ENCODE peak calls at places on chromosomes 6 and 20, in ten cellular contexts. Z is brain microvascular endothelial cell; O is kidney epithelial cell; J is mesendoderm; D is NCI-H2081; F is non-pigmented ciliary epithelial cell; Q is CD4-positive, alpha-beta memory T cell; C is BE2C; K is nephron progenitor cell; W is GM06990. A is an unnamed sample.

GRCh38 chr6:73309784-73310502 is 44.1 kb downstream of the DPPA5 start:
- DNase-seq in Z (peak), O (no peak), J (peak), D (peak), F (no peak), Q (peak), C (peak), K (peak), W (peak), A (no peak)

GRCh38 chr20:57570145-57570850 is 9.4 kb downstream of the PCK1 start:
- DNase-seq in Z (no peak), O (no peak), J (no peak), D (peak), F (no peak), Q (no peak), C (no peak), K (no peak), W (no peak), A (no peak)

GRCh38 chr6:26431258-26432162 is 8.8 kb upstream of the BTN3A3 start:
- DNase-seq in Z (no peak), O (no peak), J (no peak), D (no peak), F (no peak), Q (no peak), C (peak), K (no peak), W (no peak), A (no peak)

GRCh38 chr6:75204959-75205775 is 686 bp downstream of the COL12A1 start:
- DNase-seq in Z (peak), O (no peak), J (peak), D (no peak), F (no peak), Q (no peak), C (no peak), K (peak), W (peak), A (no peak)

GRCh38 chr6:170295519-170296422 is 4.9 kb upstream of the DLL1 start:
- DNase-seq in Z (no peak), O (no peak), J (peak), D (no peak), F (no peak), Q (peak), C (no peak), K (peak), W (peak), A (no peak)

GRCh38 chr6:12324741-12325140 is 34.6 kb downstream of the EDN1 start:
- DNase-seq in Z (no peak), O (no peak), J (peak), D (no peak), F (no peak), Q (no peak), C (no peak), K (no peak), W (no peak), A (no peak)

GRCh38 chr20:4512891-4513550 is 208.7 kb upstream of the PRND start:
- DNase-seq in Z (peak), O (peak), J (peak), D (no peak), F (peak), Q (no peak), C (no peak), K (no peak), W (no peak), A (peak)

GRCh38 chr6:112781236-112781635 is 434.1 kb downstream of the RFPL4B start:
- DNase-seq in Z (peak), O (no peak), J (peak), D (no peak), F (no peak), Q (no peak), C (peak), K (peak), W (no peak), A (no peak)

GRCh38 chr20:9200620-9201019 is 131.7 kb downstream of the PLCB4 start:
- DNase-seq in Z (peak), O (no peak), J (peak), D (no peak), F (no peak), Q (no peak), C (no peak), K (no peak), W (no peak), A (no peak)

GRCh38 chr20:2042400-2042799 is 48.5 kb upstream of the PDYN start:
- DNase-seq in Z (peak), O (peak), J (no peak), D (no peak), F (peak), Q (no peak), C (no peak), K (no peak), W (no peak), A (no peak)

A was measured in keratinocyte.